ENCODE peak calls at places on chromosome 18, in six cellular contexts. H, V, W, S, F and M are unnamed samples.

GRCh38 chr18:2143666-2144065 is 427.6 kb downstream of the METTL4 start:
- DNase-seq in F (no peak), W (no peak), S (no peak), H (no peak), V (no peak), M (no peak)

GRCh38 chr18:8049147-8049546 is 482.0 kb downstream of the PTPRM start:
- DNase-seq in V (no peak), H (peak), F (no peak), S (no peak), W (no peak), M (no peak)

GRCh38 chr18:56085561-56085960 is 497.6 kb upstream of the TCF4 start:
- DNase-seq in F (no peak), H (no peak), W (no peak), V (no peak), S (no peak), M (no peak)

GRCh38 chr18:69590150-69590549 is 189.5 kb downstream of the DOK6 start:
- DNase-seq in F (no peak), W (no peak), V (no peak), S (no peak), H (no peak), M (no peak)

GRCh38 chr18:74281639-74282358 is 10.0 kb downstream of the CYB5A start:
- DNase-seq in W (no peak), V (no peak), F (peak), S (no peak), H (no peak), M (peak)

GRCh38 chr18:68660355-68661183 is 54.3 kb downstream of the TMX3 start:
- DNase-seq in H (peak), F (peak), S (peak), V (no peak), W (peak), M (peak)

GRCh38 chr18:59691046-59691395 is 6.2 kb downstream of the CCBE1 start:
- DNase-seq in H (no peak), W (no peak), V (no peak), S (no peak), F (no peak), M (no peak)

GRCh38 chr18:35506024-35506712 is 8.4 kb upstream of the INO80C start:
- DNase-seq in V (no peak), W (no peak), F (no peak), H (peak), S (no peak), M (no peak)

GRCh38 chr18:22558945-22559385 is 141.2 kb upstream of the CTAGE1 start:
- DNase-seq in S (peak), V (no peak), F (peak), W (peak), H (peak), M (no peak)

GRCh38 chr18:8982416-8983183 is 119.9 kb upstream of the NDUFV2 start:
- DNase-seq in W (peak), F (peak), V (no peak), H (peak), S (peak), M (peak)

GRCh38 chr18:51890762-51891161 is 449.2 kb upstream of the DCC start:
- DNase-seq in F (no peak), W (no peak), V (no peak), S (no peak), H (no peak), M (no peak)

GRCh38 chr18:44887227-44887631 is 206.5 kb downstream of the SETBP1 start:
- DNase-seq in S (no peak), H (no peak), V (peak), W (peak), F (no peak), M (peak)

GRCh38 chr18:58863539-58864145 is 1.0 kb upstream of the ZNF532 start:
- DNase-seq in F (no peak), V (no peak), S (no peak), H (peak), W (no peak), M (no peak)

GRCh38 chr18:74316257-74317180 is 880 bp downstream of the C18orf63 start:
- DNase-seq in S (no peak), V (no peak), W (peak), F (peak), H (no peak), M (no peak)

GRCh38 chr18:57051586-57052044 is 95.3 kb upstream of the BOD1L2 start:
- DNase-seq in W (no peak), F (no peak), S (peak), H (no peak), V (peak), M (no peak)

GRCh38 chr18:34744569-34744968 is 34.5 kb downstream of the DTNA start:
- DNase-seq in S (no peak), V (no peak), W (no peak), F (no peak), H (no peak), M (no peak)

GRCh38 chr18:5872886-5873285 is 22.4 kb downstream of the TMEM200C start:
- DNase-seq in H (no peak), W (no peak), S (no peak), V (no peak), F (no peak), M (no peak)

GRCh38 chr18:2805970-2806943 is 40.5 kb upstream of the EMILIN2 start:
- DNase-seq in V (no peak), H (peak), W (no peak), F (no peak), S (no peak), M (no peak)

GRCh38 chr18:45871655-45872054 is 46.2 kb downstream of the SIGLEC15 start:
- DNase-seq in S (no peak), V (no peak), F (peak), H (no peak), W (no peak), M (no peak)

GRCh38 chr18:48947583-48947982 is 3.2 kb downstream of the SMAD7 start:
- DNase-seq in W (no peak), V (no peak), S (no peak), H (peak), F (no peak), M (no peak)

GRCh38 chr18:58161659-58162058 is 117.6 kb downstream of the NEDD4L start:
- DNase-seq in F (no peak), W (no peak), H (no peak), S (peak), V (no peak), M (no peak)

GRCh38 chr18:78994977-78995582 is 15.5 kb downstream of the SALL3 start:
- DNase-seq in W (no peak), S (no peak), V (no peak), F (no peak), H (no peak), M (no peak)

GRCh38 chr18:45834303-45834702 is 8.8 kb downstream of the SIGLEC15 start:
- DNase-seq in H (no peak), S (no peak), F (no peak), W (no peak), V (no peak), M (no peak)

GRCh38 chr18:54828986-54829385 is 709 bp downstream of the RAB27B start:
- DNase-seq in W (no peak), V (no peak), H (no peak), S (no peak), F (no peak), M (no peak)

GRCh38 chr18:59631583-59632181 is 65.5 kb downstream of the CCBE1 start:
- DNase-seq in V (no peak), H (peak), S (peak), W (peak), F (peak), M (peak)

GRCh38 chr18:6929370-6930102 is 188.1 kb downstream of the LAMA1 start:
- DNase-seq in V (no peak), H (no peak), S (peak), W (no peak), F (no peak), M (no peak)

GRCh38 chr18:59459352-59460059 is 100.4 kb upstream of the LMAN1 start:
- DNase-seq in H (peak), W (peak), S (peak), F (peak), V (no peak), M (peak)

GRCh38 chr18:47585136-47585535 is 333.7 kb upstream of the SKOR2 start:
- DNase-seq in S (no peak), W (no peak), F (no peak), V (no peak), H (no peak), M (no peak)

GRCh38 chr18:34330308-34330707 is 105.6 kb upstream of the NOL4 start:
- DNase-seq in F (no peak), V (no peak), W (no peak), H (no peak), S (no peak), M (no peak)

GRCh38 chr18:3584897-3585460 is 135.0 kb downstream of the TGIF1 start:
- DNase-seq in F (no peak), H (peak), W (no peak), S (peak), V (no peak), M (peak)

GRCh38 chr18:46536215-46536874 is 120.7 kb downstream of the LOXHD1 start:
- DNase-seq in F (no peak), S (no peak), V (no peak), H (no peak), W (peak), M (no peak)

GRCh38 chr18:9242987-9243386 is 91.6 kb upstream of the TWSG1 start:
- DNase-seq in W (no peak), F (no peak), S (no peak), H (no peak), V (no peak), M (no peak)

GRCh38 chr18:31978616-31979015 is 35.7 kb upstream of the TRAPPC8 start:
- DNase-seq in H (no peak), S (no peak), W (no peak), V (no peak), F (no peak), M (no peak)

GRCh38 chr18:31979714-31980113 is 36.8 kb upstream of the TRAPPC8 start:
- DNase-seq in F (no peak), H (peak), S (no peak), V (no peak), W (no peak), M (no peak)

GRCh38 chr18:31983976-31984375 is 34.6 kb upstream of the RNF125 start:
- DNase-seq in W (no peak), H (no peak), S (no peak), V (no peak), F (no peak), M (no peak)

GRCh38 chr18:31980863-31981262 is 37.8 kb upstream of the RNF125 start:
- DNase-seq in S (no peak), F (no peak), W (no peak), V (no peak), H (no peak), M (no peak)

DNA sequence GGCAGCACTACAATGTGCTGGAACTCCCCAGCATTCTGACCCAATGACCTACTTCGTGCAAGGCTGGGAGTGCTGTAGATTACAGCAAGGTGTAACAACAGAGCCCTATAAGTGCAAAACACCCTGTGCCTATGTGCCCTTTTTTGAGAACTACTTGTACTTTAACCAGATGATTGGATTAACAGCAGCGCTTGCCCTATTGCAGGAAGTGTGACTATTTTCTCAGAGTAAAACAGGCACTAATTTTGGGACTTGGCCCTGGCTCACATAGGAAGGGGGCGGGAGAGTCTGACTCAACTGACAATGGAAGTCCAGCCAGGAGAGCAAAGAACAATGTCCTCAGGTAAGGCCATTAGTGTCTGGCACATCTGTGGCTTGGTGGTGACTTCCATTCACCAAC is 35.6 kb upstream of the RNF125 start:
- DNase-seq in F (no peak), W (no peak), V (no peak), S (no peak), H (no peak), M (no peak)
- TF ChIP-seq POLR2A in F (no peak), W (no peak), V (no peak), S (no peak), H (no peak), M (no peak)

GRCh38 chr18:377088-377487 is 109.2 kb upstream of the THOC1 start:
- DNase-seq in W (no peak), F (no peak), V (no peak), S (no peak), H (no peak), M (no peak)

GRCh38 chr18:383135-383534 is 115.3 kb upstream of the THOC1 start:
- DNase-seq in S (no peak), H (no peak), W (no peak), F (no peak), V (no peak), M (no peak)

GRCh38 chr18:378039-378438 is 110.2 kb upstream of the THOC1 start:
- DNase-seq in H (peak), S (no peak), V (no peak), W (no peak), F (no peak), M (no peak)

GRCh38 chr18:382423-382984 is 114.7 kb upstream of the THOC1 start:
- DNase-seq in S (no peak), F (no peak), W (no peak), H (no peak), V (no peak), M (no peak)

DNA sequence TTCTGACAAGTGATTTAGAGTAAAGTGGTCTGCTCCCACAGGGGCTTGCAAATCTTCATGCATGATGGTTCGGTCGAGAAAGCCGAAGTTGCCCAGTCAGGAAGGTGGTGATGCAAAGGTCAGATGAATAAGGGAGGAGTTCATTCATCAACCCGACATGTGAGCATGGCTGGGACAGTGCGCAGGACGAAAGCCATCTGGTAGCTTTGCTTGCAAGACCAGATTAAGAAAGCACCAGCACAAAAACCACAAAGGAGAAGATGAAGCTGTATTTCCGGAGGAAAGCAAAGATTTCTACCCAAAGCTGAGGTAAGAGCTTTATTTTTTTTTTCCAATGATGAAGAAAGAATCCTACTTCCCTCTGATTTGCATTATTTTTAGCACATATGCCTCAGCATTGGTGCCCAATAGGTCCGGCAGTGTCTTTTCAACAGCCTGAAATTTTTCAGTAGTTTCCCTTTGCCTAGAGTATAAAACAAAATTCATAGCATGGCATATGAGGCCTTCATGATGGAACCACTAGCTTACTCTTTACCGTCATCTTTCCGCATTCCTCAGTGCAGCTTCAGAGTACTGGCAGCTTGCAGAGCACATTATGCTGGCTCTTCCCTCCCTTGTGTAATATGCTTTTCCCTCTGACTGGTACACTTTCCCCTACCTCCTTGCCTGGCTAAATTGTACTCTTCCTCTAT is 112.0 kb upstream of the THOC1 start:
- DNase-seq in H (no peak), W (no peak), S (no peak), F (no peak), V (no peak), M (peak)
- H3K4me3 ChIP-seq in H (no peak), W (no peak), S (no peak), F (no peak), V (no peak), M (no peak)

GRCh38 chr18:50749945-50750344 is 69.9 kb downstream of the MRO start:
- DNase-seq in F (no peak), H (no peak), S (no peak), V (no peak), W (no peak), M (no peak)

GRCh38 chr18:50750546-50750945 is 69.3 kb downstream of the MRO start:
- DNase-seq in H (no peak), F (no peak), V (no peak), W (no peak), S (no peak), M (no peak)

GRCh38 chr18:50747849-50748242 is 72.0 kb downstream of the MRO start:
- DNase-seq in F (no peak), W (no peak), H (no peak), V (no peak), S (no peak), M (no peak)

GRCh38 chr18:50748243-50749229 is 71.3 kb downstream of the MRO start:
- DNase-seq in F (no peak), H (no peak), S (no peak), V (no peak), W (no peak), M (no peak)

GRCh38 chr18:50749421-50749820 is 70.4 kb downstream of the MRO start:
- DNase-seq in S (no peak), V (no peak), H (no peak), F (no peak), W (no peak), M (no peak)
- TF ChIP-seq MYC in S (no peak), V (no peak), H (no peak), F (no peak), W (no peak), M (no peak)

DNA sequence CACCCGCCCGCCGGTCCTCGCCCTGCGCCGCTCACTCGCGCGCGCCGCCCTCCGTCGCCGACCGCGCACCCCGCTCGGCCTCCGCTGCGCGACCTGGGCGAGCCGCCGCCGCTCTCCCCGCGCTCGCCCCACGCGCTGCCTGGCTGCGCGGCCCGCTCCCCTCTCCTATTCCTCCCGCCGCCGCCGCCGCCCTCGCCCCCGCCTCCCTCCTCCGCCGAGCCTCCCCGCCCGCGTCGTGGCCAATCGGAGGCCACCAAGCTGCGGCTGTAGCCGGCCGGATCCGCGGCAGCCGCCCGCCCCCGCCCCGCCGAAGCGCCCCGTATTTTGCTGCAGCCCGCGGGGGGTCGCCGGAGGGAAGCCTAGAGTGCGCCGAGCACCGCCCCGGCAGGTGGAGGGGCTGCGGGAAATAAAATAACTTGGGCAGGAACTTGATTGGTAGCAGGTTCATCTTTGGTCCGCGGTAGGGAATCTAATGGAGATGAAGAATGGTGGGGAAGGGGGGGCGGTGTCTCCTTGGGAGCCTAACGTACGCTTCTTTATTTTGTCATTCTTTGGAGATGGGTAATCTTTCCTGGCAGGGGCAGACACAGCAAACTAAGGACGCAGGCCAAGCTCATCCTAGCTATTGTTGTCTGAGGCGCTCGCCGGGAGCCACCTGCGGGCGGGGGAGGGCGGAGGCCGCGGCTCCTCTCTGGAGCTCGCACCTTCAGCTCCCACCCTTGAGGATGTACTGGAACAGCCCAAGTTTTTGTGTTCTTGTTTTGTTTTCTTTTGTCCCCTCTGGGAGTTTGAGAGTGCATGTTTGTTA is 1.1 kb upstream of the CDH2 start:
- DNase-seq in W (peak), H (peak), F (peak), S (no peak), V (no peak), M (no peak)
- TF ChIP-seq POLR2A in W (peak), H (no peak), F (no peak), S (no peak), V (no peak), M (no peak)

GRCh38 chr18:76823166-76823539 is 796 bp downstream of the ZNF236 start:
- DNase-seq in F (no peak), V (no peak), S (no peak), W (no peak), H (no peak), M (no peak)

GRCh38 chr18:76824136-76824676 is 1.8 kb downstream of the ZNF236 start:
- DNase-seq in V (no peak), W (no peak), F (no peak), S (no peak), H (no peak), M (no peak)

GRCh38 chr18:76824754-76825153 is 2.4 kb downstream of the ZNF236 start:
- DNase-seq in F (no peak), W (no peak), V (no peak), S (no peak), H (no peak), M (no peak)

GRCh38 chr18:76822510-76823165 is at the start of gene ZNF236:
- DNase-seq in W (peak), V (no peak), S (peak), F (peak), H (peak), M (peak)

GRCh38 chr18:76823574-76823973 is 1.2 kb downstream of the ZNF236 start:
- DNase-seq in H (no peak), W (peak), F (no peak), V (no peak), S (peak), M (peak)
- H3K4me3 ChIP-seq in H (peak), W (peak), F (no peak), V (peak), S (peak), M (peak)

GRCh38 chr18:37537868-37538525 is 27.6 kb downstream of the CELF4 start:
- DNase-seq in S (peak), W (peak), V (no peak), F (peak), H (peak), M (peak)
- TF ChIP-seq MYC in S (no peak), W (no peak), V (no peak), F (no peak), H (no peak), M (no peak)